ENCODE peak calls at places on chromosomes 4 and X, in seven cellular contexts. P is HCT116, S is GM12878, C is HepG2, Y is SK-N-SH, J is K562, K is H1. M is an unnamed sample.

GRCh38 chrX:49192722-49193328 is 6.7 kb upstream of the PRICKLE3 start:
- DNase-seq in K (no peak), C (no peak), P (no peak), S (no peak), J (no peak), Y (no peak), M (no peak)

GRCh38 chr4:118346495-118346894 is 6.3 kb downstream of the PRSS12 start:
- DNase-seq in Y (no peak), S (no peak), J (no peak), K (no peak), C (no peak), P (no peak), M (no peak)

GRCh38 chrX:136620780-136621179 is 27.2 kb upstream of the CD40LG start:
- DNase-seq in K (no peak), P (no peak), S (no peak), Y (no peak), J (no peak), C (no peak), M (no peak)

GRCh38 chr4:15587649-15588048 is 67.5 kb downstream of the FBXL5 start:
- DNase-seq in P (no peak), C (no peak), S (no peak), Y (no peak), J (no peak), K (no peak), M (no peak)

GRCh38 chr4:337143-337931 is at the start of gene ZNF141:
- DNase-seq in J (no peak), C (no peak), K (peak; percentile 86), Y (peak; percentile 97), P (no peak), S (peak; percentile 95), M (peak; percentile 99)

GRCh38 chrX:45320191-45320590 is 119.5 kb upstream of the DIPK2B start:
- DNase-seq in C (no peak), J (no peak), S (no peak), Y (no peak), K (no peak), P (no peak), M (no peak)

GRCh38 chr4:118180776-118181175 is 146.5 kb downstream of the NDST3 start:
- DNase-seq in S (no peak), J (no peak), K (no peak), C (no peak), Y (no peak), P (no peak), M (no peak)

GRCh38 chr4:113070755-113071154 is 21.3 kb downstream of the ANK2 start:
- DNase-seq in S (no peak), K (no peak), C (no peak), Y (no peak), J (no peak), P (no peak), M (no peak)

GRCh38 chrX:107934262-107934661 is 47.9 kb downstream of the TEX13B start:
- DNase-seq in C (no peak), K (no peak), Y (no peak), P (no peak), J (no peak), S (no peak), M (no peak)

GRCh38 chr4:77349796-77350195 is 192.8 kb downstream of the CCNG2 start:
- DNase-seq in J (no peak), P (no peak), K (no peak), S (no peak), Y (no peak), C (no peak), M (no peak)

GRCh38 chr4:88960576-88960975 is 96.4 kb downstream of the FAM13A start:
- DNase-seq in J (no peak), P (no peak), K (no peak), C (no peak), Y (no peak), S (no peak), M (no peak)

GRCh38 chr4:80270321-80270720 is 3.9 kb downstream of the FGF5 start:
- DNase-seq in P (no peak), S (no peak), C (no peak), K (no peak), Y (no peak), J (no peak), M (no peak)

GRCh38 chr4:13527983-13528822 is 16.1 kb downstream of the NKX3-2 start:
- DNase-seq in S (peak; percentile 56), J (no peak), P (no peak), Y (peak; percentile 42), K (peak; percentile 63), C (no peak), M (no peak)

GRCh38 chr4:162016991-162017390 is 146.8 kb downstream of the FSTL5 start:
- DNase-seq in P (no peak), Y (no peak), J (no peak), S (no peak), K (no peak), C (no peak), M (no peak)

GRCh38 chrX:106959897-106960296 is 39.7 kb downstream of the CLDN2 start:
- DNase-seq in P (no peak), J (no peak), Y (no peak), S (no peak), C (peak; percentile 59), K (no peak), M (peak; percentile 62)

GRCh38 chr4:23219779-23220408 is 527.2 kb downstream of the GBA3 start:
- DNase-seq in Y (no peak), K (no peak), C (no peak), P (no peak), S (no peak), J (no peak), M (no peak)

GRCh38 chr4:98046665-98047064 is 96.6 kb downstream of the STPG2 start:
- DNase-seq in J (no peak), Y (no peak), K (no peak), S (no peak), P (no peak), C (no peak), M (no peak)

GRCh38 chrX:124280294-124280902 is 52.1 kb upstream of the TEX13D start:
- DNase-seq in P (no peak), K (no peak), S (no peak), Y (no peak), C (no peak), J (peak; percentile 7), M (no peak)

GRCh38 chrX:153525451-153525850 is 8.0 kb downstream of the ATP2B3 start:
- DNase-seq in J (no peak), K (no peak), C (no peak), P (no peak), Y (peak; percentile 61), S (no peak), M (no peak)

GRCh38 chrX:154068560-154068959 is 29.0 kb downstream of the MECP2 start:
- DNase-seq in C (no peak), Y (no peak), P (no peak), J (no peak), K (no peak), S (no peak), M (no peak)

GRCh38 chrX:46576458-46576857 is 2.9 kb downstream of the CHST7 start:
- DNase-seq in P (no peak), J (no peak), S (no peak), K (no peak), C (no peak), Y (no peak), M (no peak)

GRCh38 chr4:76523593-76523992 is 88.6 kb downstream of the SHROOM3 start:
- DNase-seq in J (no peak), C (no peak), Y (no peak), K (no peak), P (no peak), S (no peak), M (no peak)

GRCh38 chrX:108464604-108465003 is 25.0 kb downstream of the COL4A5 start:
- DNase-seq in C (no peak), Y (no peak), P (no peak), J (no peak), S (no peak), K (no peak), M (no peak)

DNA sequence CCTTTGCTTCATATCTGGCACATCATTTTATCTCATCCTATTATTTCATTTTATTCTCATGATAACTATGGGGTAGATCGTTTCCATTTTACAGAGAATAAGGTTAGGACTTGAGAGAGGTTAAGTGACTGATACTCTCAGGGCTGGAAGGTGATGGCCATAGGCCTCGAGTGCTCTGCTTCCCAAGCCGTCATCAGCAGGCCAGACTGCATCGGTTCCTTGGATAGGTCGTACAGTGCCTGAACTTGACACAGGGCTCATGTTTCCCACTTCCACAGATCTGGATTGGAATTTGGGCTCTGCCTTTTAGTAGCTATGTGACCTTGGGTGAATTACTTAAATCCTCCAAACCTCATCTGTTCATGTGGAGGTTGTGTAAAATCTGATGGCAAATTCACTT is 81.4 kb downstream of the TMEM131L start:
- DNase-seq in J (no peak), Y (no peak), K (no peak), S (no peak), C (no peak), P (no peak), M (no peak)
- TF ChIP-seq JUND in J (no peak), Y (no peak), K (no peak), S (no peak), C (no peak), P (no peak), M (no peak)

GRCh38 chr4:7397206-7398103 is 37.3 kb downstream of the PSAPL1 start:
- DNase-seq in J (no peak), S (no peak), P (no peak), K (peak; percentile 38), Y (peak; percentile 4), C (no peak), M (no peak)

GRCh38 chr4:7398788-7399432 is 35.8 kb downstream of the PSAPL1 start:
- DNase-seq in C (no peak), S (no peak), J (no peak), K (peak; percentile 10), P (no peak), Y (no peak), M (no peak)

GRCh38 chr4:7396186-7396585 is 38.5 kb downstream of the PSAPL1 start:
- DNase-seq in K (no peak), S (no peak), C (no peak), J (no peak), P (no peak), Y (no peak), M (no peak)

GRCh38 chr4:7399433-7400234 is 35.1 kb downstream of the PSAPL1 start:
- DNase-seq in S (no peak), K (no peak), J (no peak), P (no peak), Y (peak; percentile 1), C (no peak), M (no peak)

DNA sequence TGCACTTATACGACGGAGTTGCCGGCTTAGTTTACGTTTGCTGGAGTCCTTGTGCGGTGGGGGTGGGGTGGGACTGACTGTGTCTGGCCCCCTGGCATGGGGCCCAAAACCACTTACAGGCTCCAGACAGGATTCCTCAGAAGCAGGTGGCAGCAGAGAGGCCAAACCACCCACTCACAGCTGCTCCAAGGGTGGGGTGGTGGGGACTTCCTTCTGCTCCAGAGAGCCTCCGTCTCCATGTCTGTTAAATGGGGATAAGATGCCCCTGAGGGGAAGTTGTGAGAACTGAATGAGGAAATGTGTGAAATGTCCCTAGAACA is 36.7 kb downstream of the PSAPL1 start:
- DNase-seq in J (no peak), Y (peak; percentile 76), K (peak; percentile 37), P (no peak), C (no peak), S (no peak), M (peak; percentile 25)
- TF ChIP-seq JUND in J (no peak), Y (no peak), K (no peak), P (no peak), C (no peak), S (no peak), M (no peak)

GRCh38 chr4:121771869-121772268 is 6.9 kb upstream of the SMIM43 start:
- DNase-seq in J (no peak), C (no peak), Y (no peak), P (no peak), S (no peak), K (no peak), M (no peak)
- TF ChIP-seq JUND in J (no peak), C (no peak), Y (no peak), P (no peak), S (no peak), K (no peak), M (no peak)

GRCh38 chr4:126238010-126238409 is 923.3 kb downstream of the FAT4 start:
- DNase-seq in P (no peak), Y (no peak), C (no peak), S (no peak), J (no peak), K (no peak), M (no peak)
- TF ChIP-seq JUND in P (no peak), Y (no peak), C (no peak), S (no peak), J (no peak), K (no peak), M (no peak)